ENCODE peak calls at places on chromosome 11, in six cellular contexts. Y is adrenal gland, Z is mammary epithelial cell, K is HCT116, C is Peyer's patch, U is psoas muscle. B is an unnamed sample. For H3K36me3, the result is how much of the 10 kb centered on the place peaks cover.

GRCh38 chr11:88051386-88051785 is 123.9 kb downstream of the RAB38 start:
- DNase-seq in Y (no peak), Z (peak), K (no peak), C (no peak), U (no peak), B (no peak)

GRCh38 chr11:128848815-128849455 is 18.2 kb downstream of the KCNJ1 start:
- DNase-seq in Y (peak), Z (no peak), K (peak), C (peak), U (peak), B (no peak)

GRCh38 chr11:11069741-11070550 is 212.1 kb upstream of the ZBED5 start:
- DNase-seq in Y (no peak), Z (no peak), K (no peak), C (no peak), U (no peak), B (no peak)

GRCh38 chr11:119380816-119381185 is 689 bp downstream of the USP2 start:
- DNase-seq in Y (no peak), Z (no peak), K (no peak), C (no peak), U (no peak), B (no peak)

GRCh38 chr11:391117-392017 is 2.6 kb upstream of the PKP3 start:
- DNase-seq in Y (no peak), Z (no peak), K (no peak), C (no peak), U (no peak), B (no peak)

GRCh38 chr11:69874984-69875673 is 55.9 kb upstream of the FGF3 start:
- DNase-seq in Y (peak), Z (no peak), K (no peak), C (no peak), U (no peak), B (no peak)

GRCh38 chr11:77093056-77093891 is 9.4 kb upstream of the OMP start:
- DNase-seq in Y (no peak), Z (no peak), K (no peak), C (no peak), U (peak), B (no peak)

GRCh38 chr11:128503231-128503991 is 83.9 kb downstream of the ETS1 start:
- DNase-seq in Y (no peak), Z (peak), K (no peak), C (no peak), U (no peak), B (no peak)

GRCh38 chr11:95556342-95557151 is 233.0 kb downstream of the FAM76B start:
- DNase-seq in Y (no peak), Z (peak), K (no peak), C (no peak), U (no peak), B (no peak)

GRCh38 chr11:20156876-20157613 is 3.2 kb downstream of the DBX1 start:
- DNase-seq in Y (no peak), Z (no peak), K (no peak), C (peak), U (peak), B (no peak)

GRCh38 chr11:124753207-124753606 is 1.2 kb upstream of the VSIG2 start:
- DNase-seq in Y (no peak), Z (no peak), K (no peak), C (no peak), U (no peak), B (no peak)

GRCh38 chr11:79383874-79384273 is 57.0 kb downstream of the TENM4 start:
- DNase-seq in Y (no peak), Z (no peak), K (no peak), C (no peak), U (no peak), B (no peak)

GRCh38 chr11:110858556-110858921 is 146.3 kb upstream of the ARHGAP20 start:
- DNase-seq in Y (peak), Z (no peak), K (no peak), C (no peak), U (peak), B (no peak)

GRCh38 chr11:119880873-119881272 is 151.9 kb upstream of the NECTIN1 start:
- DNase-seq in Y (no peak), Z (no peak), K (no peak), C (no peak), U (no peak), B (no peak)

GRCh38 chr11:36155770-36156485 is 133.3 kb downstream of the COMMD9 start:
- DNase-seq in Y (no peak), Z (peak), K (no peak), C (no peak), U (no peak), B (no peak)

GRCh38 chr11:66845876-66846212 is 2.6 kb downstream of the RCE1 start:
- DNase-seq in Y (no peak), Z (no peak), K (no peak), C (no peak), U (peak), B (no peak)

GRCh38 chr11:128508785-128509518 is 78.4 kb downstream of the ETS1 start:
- DNase-seq in Y (no peak), Z (peak), K (no peak), C (no peak), U (no peak), B (no peak)

GRCh38 chr11:88411265-88411664 is 73.7 kb upstream of the CTSC start:
- DNase-seq in Y (no peak), Z (peak), K (no peak), C (no peak), U (no peak), B (no peak)

GRCh38 chr11:17015639-17016125 is 1.5 kb upstream of the PLEKHA7 start:
- DNase-seq in Y (no peak), Z (no peak), K (no peak), C (no peak), U (no peak), B (no peak)

GRCh38 chr11:16468735-16469446 is 112.5 kb upstream of the SOX6 start:
- DNase-seq in Y (no peak), Z (no peak), K (no peak), C (no peak), U (no peak), B (no peak)

GRCh38 chr11:111301840-111302113 is 3.4 kb downstream of the POU2AF3 start:
- DNase-seq in Y (no peak), Z (no peak), K (no peak), C (no peak), U (no peak), B (no peak)

GRCh38 chr11:36292311-36292722 is 3.1 kb upstream of the COMMD9 start:
- DNase-seq in Y (no peak), Z (peak), K (peak), C (no peak), U (no peak), B (no peak)

GRCh38 chr11:35617687-35618496 is at the start of gene FJX1:
- DNase-seq in Y (peak), Z (peak), K (no peak), C (no peak), U (peak), B (no peak)

GRCh38 chr11:19987243-19987870 is 172.9 kb downstream of the DBX1 start:
- DNase-seq in Y (no peak), Z (no peak), K (no peak), C (no peak), U (no peak), B (no peak)

GRCh38 chr11:130070829-130071205 is 1.1 kb downstream of the APLP2 start:
- DNase-seq in Y (no peak), Z (peak), K (no peak), C (no peak), U (no peak), B (no peak)

GRCh38 chr11:92556435-92556834 is 331.8 kb downstream of the FAT3 start:
- DNase-seq in Y (no peak), Z (peak), K (no peak), C (no peak), U (no peak), B (peak)

GRCh38 chr11:797300-798092 is 585 bp downstream of the SLC25A22 start:
- DNase-seq in Y (peak), Z (peak), K (no peak), C (peak), U (peak), B (no peak)

GRCh38 chr11:2980168-2980840 is 11.8 kb downstream of the NAP1L4 start:
- DNase-seq in Y (no peak), Z (peak), K (no peak), C (no peak), U (no peak), B (no peak)

GRCh38 chr11:63518548-63518947 is 12.7 kb downstream of the LGALS12 start:
- DNase-seq in Y (no peak), Z (no peak), K (no peak), C (no peak), U (no peak), B (no peak)

GRCh38 chr11:68938816-68939582 is 35.3 kb downstream of the IGHMBP2 start:
- DNase-seq in Y (no peak), Z (no peak), K (no peak), C (no peak), U (no peak), B (no peak)

DNA sequence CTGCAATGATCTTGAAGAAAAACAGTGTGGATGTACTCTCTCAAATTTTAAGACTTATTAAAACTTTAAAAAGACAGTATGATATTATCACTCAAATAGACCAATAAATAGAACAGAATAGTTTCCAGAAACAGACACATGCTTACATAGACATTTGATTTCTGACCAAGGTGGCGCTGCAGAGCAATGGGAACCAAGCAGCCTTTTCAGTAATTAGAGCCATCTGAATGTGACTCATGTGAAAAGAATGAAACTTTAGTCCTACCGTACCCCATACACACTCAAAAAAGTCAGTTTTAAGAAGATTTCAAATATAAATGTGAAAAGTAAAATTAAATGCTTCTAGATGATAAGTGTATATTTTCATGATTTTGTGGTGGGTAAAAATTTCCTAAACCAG is 74.2 kb upstream of the MS4A8 start:
- DNase-seq in Y (peak), Z (peak), K (peak), C (no peak), U (no peak), B (no peak)
- TF ChIP-seq CTCF in Y (peak), Z (peak), K (peak), C (no peak), U (no peak), B (peak)

DNA sequence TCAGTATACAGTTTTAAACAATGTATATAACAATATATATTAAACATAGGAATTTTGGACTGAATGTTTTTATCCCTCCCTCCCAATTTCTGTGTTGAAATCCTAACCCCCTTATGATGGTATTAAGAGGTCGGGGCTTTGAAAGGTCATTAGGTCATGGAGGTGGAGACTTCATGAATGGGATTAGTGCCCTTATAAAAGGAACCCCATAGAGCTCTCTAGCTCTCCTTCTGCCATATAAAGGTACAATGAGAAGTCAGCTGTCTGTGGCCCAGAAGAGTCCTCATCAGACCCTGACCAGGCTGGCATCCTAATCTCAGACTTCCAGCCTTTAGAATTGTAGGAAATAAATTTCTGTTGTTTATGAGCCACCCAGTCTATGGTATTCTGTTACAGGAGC is 6.5 kb downstream of the NNMT start:
- DNase-seq in Y (no peak), Z (no peak), K (no peak), C (no peak), U (no peak), B (no peak)
- H3K36me3 ChIP-seq in Y (under half), Z (under half), K (under half), C (under half), U (under half), B (under half)

GRCh38 chr11:100677796-100678195 is 9.3 kb upstream of the ARHGAP42 start:
- DNase-seq in Y (no peak), Z (no peak), K (no peak), C (no peak), U (no peak), B (no peak)

GRCh38 chr11:100680070-100680469 is 7.0 kb upstream of the ARHGAP42 start:
- DNase-seq in Y (no peak), Z (no peak), K (no peak), C (no peak), U (no peak), B (no peak)

GRCh38 chr11:100683107-100683506 is 4.0 kb upstream of the ARHGAP42 start:
- DNase-seq in Y (no peak), Z (no peak), K (no peak), C (no peak), U (no peak), B (no peak)

GRCh38 chr11:100682247-100682969 is 4.7 kb upstream of the ARHGAP42 start:
- DNase-seq in Y (no peak), Z (peak), K (peak), C (no peak), U (no peak), B (no peak)

DNA sequence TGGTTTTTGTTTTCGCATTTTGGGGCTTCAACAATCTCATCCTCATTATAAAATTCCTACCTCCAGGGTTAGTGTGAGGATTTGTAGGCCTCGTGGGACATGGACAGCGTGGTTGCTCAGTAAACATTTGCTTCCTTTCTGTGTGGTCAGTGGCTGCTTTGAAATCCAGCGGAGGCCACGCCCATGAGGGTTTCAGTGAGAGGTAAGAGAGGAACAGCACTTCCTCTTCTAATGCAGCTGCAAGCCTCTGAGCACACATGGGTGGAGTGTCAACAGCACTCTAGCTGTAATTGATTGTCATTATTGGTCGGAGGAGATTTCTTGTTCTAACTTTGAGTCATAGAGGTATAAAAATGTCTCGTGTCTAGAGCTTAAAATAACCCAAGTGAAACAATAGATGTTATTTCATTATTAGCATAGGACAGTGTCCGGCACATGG is 6.0 kb upstream of the ARHGAP42 start:
- DNase-seq in Y (peak), Z (peak), K (peak), C (peak), U (peak), B (peak)
- H3K4me3 ChIP-seq in Y (no peak), Z (no peak), K (no peak), C (no peak), U (no peak), B (no peak)

DNA sequence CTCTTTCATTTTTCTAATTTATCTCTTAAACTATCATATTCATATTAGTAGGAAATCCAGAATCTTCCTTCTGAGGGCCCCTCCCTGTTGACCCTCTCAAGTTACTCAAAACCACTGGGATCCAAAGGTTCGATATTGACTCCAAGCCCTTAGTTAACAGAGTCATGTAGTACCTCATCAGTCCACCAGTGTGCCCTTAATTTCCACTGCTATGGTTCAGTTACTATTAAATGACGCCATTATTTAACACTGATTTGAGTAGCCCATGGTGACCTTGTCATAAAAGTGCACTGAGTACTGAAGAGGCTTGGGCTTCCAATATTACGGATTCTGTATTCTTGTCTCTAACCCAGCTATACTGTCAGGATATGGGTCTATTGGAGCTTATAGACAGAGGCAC is 91.9 kb upstream of the MS4A8 start:
- DNase-seq in Y (no peak), Z (no peak), K (no peak), C (no peak), U (no peak), B (no peak)
- TF ChIP-seq CTCF in Y (no peak), Z (peak), K (peak), C (no peak), U (no peak), B (no peak)

GRCh38 chr11:8692417-8692816 is 9.8 kb downstream of the RPL27A start:
- DNase-seq in Y (no peak), Z (no peak), K (no peak), C (no peak), U (no peak), B (no peak)

GRCh38 chr11:8691601-8692000 is 9.0 kb downstream of the RPL27A start:
- DNase-seq in Y (no peak), Z (no peak), K (no peak), C (no peak), U (no peak), B (no peak)

GRCh38 chr11:8689726-8690255 is 7.2 kb downstream of the RPL27A start:
- DNase-seq in Y (peak), Z (no peak), K (no peak), C (no peak), U (no peak), B (no peak)

GRCh38 chr11:8688414-8689362 is 6.1 kb downstream of the RPL27A start:
- DNase-seq in Y (peak), Z (peak), K (peak), C (peak), U (peak), B (peak)

GRCh38 chr11:8690374-8691342 is 8.1 kb downstream of the RPL27A start:
- DNase-seq in Y (peak), Z (no peak), K (no peak), C (no peak), U (no peak), B (no peak)
- H3K36me3 ChIP-seq in Y (half or more), Z (under half), K (under half), C (under half), U (half or more), B (under half)

GRCh38 chr11:57763568-57763967 is 2.0 kb downstream of the CTNND1 start:
- DNase-seq in Y (no peak), Z (peak), K (no peak), C (no peak), U (no peak), B (no peak)

GRCh38 chr11:57764972-57765371 is 3.4 kb downstream of the CTNND1 start:
- DNase-seq in Y (no peak), Z (no peak), K (no peak), C (no peak), U (no peak), B (no peak)

GRCh38 chr11:57761301-57762234 is at the start of gene CTNND1:
- DNase-seq in Y (peak), Z (peak), K (peak), C (peak), U (peak), B (peak)

GRCh38 chr11:57762235-57762866 is 749 bp downstream of the CTNND1 start:
- DNase-seq in Y (no peak), Z (no peak), K (no peak), C (no peak), U (no peak), B (no peak)

GRCh38 chr11:57764527-57764926 is 2.9 kb downstream of the CTNND1 start:
- DNase-seq in Y (no peak), Z (no peak), K (no peak), C (no peak), U (no peak), B (no peak)
- H3K4me3 ChIP-seq in Y (no peak), Z (peak), K (no peak), C (no peak), U (peak), B (peak)

GRCh38 chr11:13347901-13348300 is 70.3 kb downstream of the BMAL1 start:
- DNase-seq in Y (no peak), Z (no peak), K (no peak), C (no peak), U (no peak), B (no peak)

GRCh38 chr11:13346470-13346869 is 68.9 kb downstream of the BMAL1 start:
- DNase-seq in Y (no peak), Z (no peak), K (no peak), C (no peak), U (no peak), B (no peak)

GRCh38 chr11:13343067-13343466 is 65.5 kb downstream of the BMAL1 start:
- DNase-seq in Y (no peak), Z (no peak), K (no peak), C (no peak), U (no peak), B (no peak)

GRCh38 chr11:13343931-13344717 is 66.5 kb downstream of the BMAL1 start:
- DNase-seq in Y (peak), Z (peak), K (no peak), C (peak), U (peak), B (no peak)

GRCh38 chr11:13344818-13345217 is 67.2 kb downstream of the BMAL1 start:
- DNase-seq in Y (no peak), Z (no peak), K (no peak), C (no peak), U (no peak), B (no peak)
- TF ChIP-seq CTCF in Y (no peak), Z (no peak), K (no peak), C (no peak), U (no peak), B (no peak)

DNA sequence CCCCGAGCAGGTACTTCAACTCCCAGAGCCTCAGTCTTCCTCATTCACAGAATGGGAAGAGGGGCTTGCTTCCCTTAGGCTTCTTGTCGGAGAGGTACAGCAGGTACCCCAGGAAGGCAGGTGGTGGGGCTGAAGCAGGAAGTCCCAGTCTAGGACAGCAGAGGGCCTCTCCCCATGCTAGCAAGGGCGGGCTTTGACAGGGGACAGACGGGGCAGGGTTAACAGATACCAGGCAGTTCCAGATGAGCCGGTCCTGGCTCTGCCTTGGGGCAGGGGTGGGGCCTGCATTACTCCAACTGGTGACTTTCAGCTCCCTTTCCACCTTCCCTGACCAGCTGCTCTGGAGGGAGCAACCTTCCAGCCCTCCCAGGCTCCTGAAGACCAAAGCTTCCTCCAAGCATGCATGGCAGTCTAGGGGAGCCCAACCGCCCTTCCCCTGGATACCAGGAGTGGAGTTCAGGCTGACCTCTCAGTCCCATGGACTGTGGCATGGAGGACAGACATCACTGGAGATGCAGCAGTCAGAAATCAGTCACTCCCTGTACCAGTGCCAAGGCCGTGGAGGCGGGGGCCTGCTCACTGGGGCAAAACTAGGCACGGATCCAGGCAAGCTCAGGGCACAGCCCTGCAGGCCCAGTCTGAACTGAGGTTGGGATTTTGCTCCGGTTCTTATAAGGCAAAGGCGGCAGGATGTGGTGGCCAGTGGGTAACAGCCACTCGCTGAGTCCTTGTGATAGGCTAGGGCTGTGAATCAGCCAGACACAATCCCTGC is 60.5 kb downstream of the NAT10 start:
- DNase-seq in Y (peak), Z (peak), K (no peak), C (no peak), U (peak), B (no peak)
- H3K36me3 ChIP-seq in Y (under half), Z (under half), K (under half), C (under half), U (half or more), B (under half)

B was measured in kidney epithelial cell.